ENCODE peak calls at places on chromosomes 2 and 18, in four cellular contexts. One of them, this sample, is unnamed.
A peak's percentile ranks its signal among the peaks of the same experiment; 100 is the strongest.

GRCh38 chr18:48528861-48529260 is 10.0 kb upstream of the CTIF start:
- DNase-seq in GM12878: no peak
- DNase-seq in A549: no peak
- DNase-seq in K562: no peak
- DNase-seq in this sample: no peak

GRCh38 chr2:179031731-179032408 is 18.1 kb downstream of the CCDC141 start:
- DNase-seq in K562: no peak
- DNase-seq in GM12878: peak; percentile 88
- DNase-seq in A549: no peak
- DNase-seq in this sample: peak; percentile 1

GRCh38 chr18:51921862-51922261 is 418.1 kb upstream of the DCC start:
- DNase-seq in A549: no peak
- DNase-seq in GM12878: no peak
- DNase-seq in K562: no peak
- DNase-seq in this sample: no peak

GRCh38 chr2:207505180-207505579 is 24.6 kb upstream of the CREB1 start:
- DNase-seq in GM12878: no peak
- DNase-seq in K562: no peak
- DNase-seq in A549: no peak
- DNase-seq in this sample: no peak

GRCh38 chr2:169221745-169222369 is 140.5 kb downstream of the LRP2 start:
- DNase-seq in A549: peak; percentile 5
- DNase-seq in GM12878: no peak
- DNase-seq in K562: peak; percentile 53
- DNase-seq in this sample: no peak

GRCh38 chr2:129882476-129882875 is 97.0 kb upstream of the RAB6C start:
- DNase-seq in K562: no peak
- DNase-seq in GM12878: no peak
- DNase-seq in A549: no peak
- DNase-seq in this sample: no peak

GRCh38 chr2:127139766-127140165 is 32.8 kb upstream of the BIN1 start:
- DNase-seq in GM12878: no peak
- DNase-seq in A549: no peak
- DNase-seq in K562: no peak
- DNase-seq in this sample: no peak

GRCh38 chr18:79935499-79935898 is 16.0 kb downstream of the SLC66A2 start:
- DNase-seq in A549: no peak
- DNase-seq in K562: no peak
- DNase-seq in GM12878: no peak
- DNase-seq in this sample: no peak

GRCh38 chr2:23585218-23585945 is 200.4 kb downstream of the KLHL29 start:
- DNase-seq in K562: no peak
- DNase-seq in GM12878: no peak
- DNase-seq in A549: no peak
- DNase-seq in this sample: no peak

GRCh38 chr2:174263989-174264388 is 15.7 kb upstream of the OLA1 start:
- DNase-seq in GM12878: no peak
- DNase-seq in K562: no peak
- DNase-seq in A549: peak; percentile 56
- DNase-seq in this sample: peak; percentile 83

GRCh38 chr2:188333751-188334524 is 42.3 kb downstream of the GULP1 start:
- DNase-seq in K562: no peak
- DNase-seq in A549: no peak
- DNase-seq in GM12878: no peak
- DNase-seq in this sample: peak; percentile 39

GRCh38 chr2:17646096-17646554 is 105.6 kb downstream of the VSNL1 start:
- DNase-seq in A549: peak; percentile 41
- DNase-seq in K562: peak; percentile 38
- DNase-seq in GM12878: peak; percentile 45
- DNase-seq in this sample: peak; percentile 88

GRCh38 chr2:135169900-135170753 is 118.0 kb downstream of the RAB3GAP1 start:
- DNase-seq in K562: no peak
- DNase-seq in GM12878: no peak
- DNase-seq in A549: no peak
- DNase-seq in this sample: no peak

GRCh38 chr2:67566958-67567635 is 170.0 kb downstream of the ETAA1 start:
- DNase-seq in A549: no peak
- DNase-seq in K562: no peak
- DNase-seq in GM12878: no peak
- DNase-seq in this sample: peak; percentile 50

GRCh38 chr2:205629021-205629817 is 53.1 kb upstream of the NRP2 start:
- DNase-seq in GM12878: no peak
- DNase-seq in K562: no peak
- DNase-seq in A549: no peak
- DNase-seq in this sample: no peak

GRCh38 chr2:38581193-38582147 is 21.3 kb downstream of the HNRNPLL start:
- DNase-seq in A549: no peak
- DNase-seq in GM12878: peak; percentile 23
- DNase-seq in K562: peak; percentile 29
- DNase-seq in this sample: peak; percentile 82

GRCh38 chr2:63673865-63674533 is 85.2 kb downstream of the MDH1 start:
- DNase-seq in K562: no peak
- DNase-seq in GM12878: no peak
- DNase-seq in A549: no peak
- DNase-seq in this sample: no peak

GRCh38 chr2:3602553-3603339 is 7.8 kb downstream of the COLEC11 start:
- DNase-seq in GM12878: no peak
- DNase-seq in A549: no peak
- DNase-seq in K562: no peak
- DNase-seq in this sample: no peak

GRCh38 chr2:168986544-168986943 is 44.6 kb downstream of the ABCB11 start:
- DNase-seq in A549: no peak
- DNase-seq in K562: no peak
- DNase-seq in GM12878: no peak
- DNase-seq in this sample: no peak

GRCh38 chr18:42222557-42222956 is 267.5 kb downstream of the PIK3C3 start:
- DNase-seq in GM12878: no peak
- DNase-seq in A549: no peak
- DNase-seq in K562: no peak
- DNase-seq in this sample: no peak

GRCh38 chr18:11995445-11996189 is 14.3 kb downstream of the IMPA2 start:
- DNase-seq in GM12878: no peak
- DNase-seq in K562: peak; percentile 79
- DNase-seq in A549: peak; percentile 63
- DNase-seq in this sample: peak; percentile 77

GRCh38 chr18:3590096-3590655 is 140.2 kb downstream of the TGIF1 start:
- DNase-seq in K562: no peak
- DNase-seq in GM12878: no peak
- DNase-seq in A549: no peak
- DNase-seq in this sample: no peak

GRCh38 chr2:166568409-166568808 is 74.4 kb upstream of the SCN7A start:
- DNase-seq in K562: no peak
- DNase-seq in GM12878: no peak
- DNase-seq in A549: no peak
- DNase-seq in this sample: no peak

GRCh38 chr2:181430406-181431199 is 26.6 kb upstream of the ITGA4 start:
- DNase-seq in GM12878: no peak
- DNase-seq in A549: no peak
- DNase-seq in K562: no peak
- DNase-seq in this sample: peak; percentile 2

GRCh38 chr2:148582679-148583511 is 61.7 kb upstream of the EPC2 start:
- DNase-seq in K562: no peak
- DNase-seq in A549: no peak
- DNase-seq in GM12878: no peak
- DNase-seq in this sample: peak; percentile 4

GRCh38 chr2:239700946-239701345 is 300.1 kb upstream of the HDAC4 start:
- DNase-seq in GM12878: no peak
- DNase-seq in K562: no peak
- DNase-seq in A549: no peak
- DNase-seq in this sample: no peak

GRCh38 chr2:119112770-119113488 is 45.6 kb downstream of the C1QL2 start:
- DNase-seq in K562: no peak
- DNase-seq in A549: no peak
- DNase-seq in GM12878: no peak
- DNase-seq in this sample: no peak

GRCh38 chr2:84395819-84396218 is 63.3 kb downstream of the SUCLG1 start:
- DNase-seq in K562: no peak
- DNase-seq in A549: no peak
- DNase-seq in GM12878: no peak
- DNase-seq in this sample: peak; percentile 82

GRCh38 chr2:38146917-38147307 is 71.0 kb upstream of the CYP1B1 start:
- DNase-seq in GM12878: peak; percentile 78
- DNase-seq in K562: peak; percentile 74
- DNase-seq in A549: peak; percentile 80
- DNase-seq in this sample: peak; percentile 99

GRCh38 chr2:182038579-182038978 is 52.9 kb downstream of the PPP1R1C start:
- DNase-seq in K562: no peak
- DNase-seq in A549: peak; percentile 10
- DNase-seq in GM12878: no peak
- DNase-seq in this sample: peak; percentile 80

GRCh38 chr18:12750708-12751502 is 48.1 kb downstream of the PSMG2 start:
- DNase-seq in K562: no peak
- DNase-seq in GM12878: no peak
- DNase-seq in A549: no peak
- DNase-seq in this sample: no peak

GRCh38 chr18:55406374-55407045 is 181.5 kb downstream of the TCF4 start:
- DNase-seq in A549: no peak
- DNase-seq in K562: no peak
- DNase-seq in GM12878: no peak
- DNase-seq in this sample: no peak

GRCh38 chr18:55404811-55405654 is 183.0 kb downstream of the TCF4 start:
- DNase-seq in A549: no peak
- DNase-seq in K562: no peak
- DNase-seq in GM12878: no peak
- DNase-seq in this sample: no peak

GRCh38 chr18:55405655-55406373 is 182.2 kb downstream of the TCF4 start:
- DNase-seq in A549: peak; percentile 26
- DNase-seq in GM12878: no peak
- DNase-seq in K562: peak; percentile 35
- DNase-seq in this sample: peak; percentile 95

GRCh38 chr18:55407191-55407590 is 180.8 kb downstream of the TCF4 start:
- DNase-seq in A549: no peak
- DNase-seq in K562: no peak
- DNase-seq in GM12878: no peak
- DNase-seq in this sample: no peak

DNA sequence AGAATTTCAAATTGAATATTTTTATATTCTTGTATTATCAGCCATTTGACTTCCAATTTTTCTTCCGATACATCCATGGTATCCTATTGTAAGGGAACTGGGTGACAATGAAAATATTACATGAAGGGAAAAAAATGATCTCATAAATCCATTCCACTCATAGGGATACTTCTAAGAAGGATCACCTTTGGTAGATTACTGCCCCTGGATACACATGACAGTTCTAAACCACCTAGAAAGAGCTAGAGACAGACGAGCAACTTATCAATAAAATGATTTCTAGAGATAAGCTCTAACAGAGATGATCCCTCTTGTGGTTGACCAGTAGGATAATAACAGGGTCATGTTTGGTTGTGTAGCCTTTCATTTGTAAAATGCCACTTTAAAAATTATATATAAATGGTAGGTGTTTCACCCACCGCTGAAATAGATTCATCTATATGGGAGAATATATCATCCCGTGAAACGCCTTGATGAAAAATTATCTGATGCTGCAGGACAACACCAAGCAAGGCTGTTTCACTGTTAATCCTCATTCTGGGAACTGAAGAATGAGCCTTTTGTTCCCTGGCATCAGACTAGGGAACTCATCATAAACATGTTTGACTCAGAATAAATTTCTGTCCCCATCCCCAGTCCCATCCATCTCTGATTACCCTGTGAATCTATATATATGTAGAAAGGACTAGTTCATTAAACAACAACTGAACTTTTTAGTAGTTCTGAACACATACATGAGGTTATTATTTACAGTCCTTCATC is 180.0 kb downstream of the TCF4 start:
- DNase-seq in GM12878: no peak
- DNase-seq in A549: no peak
- DNase-seq in K562: no peak
- DNase-seq in this sample: no peak
- TF ChIP-seq POLR2A in GM12878: no peak
- TF ChIP-seq POLR2A in A549: no peak
- TF ChIP-seq POLR2A in K562: no peak
- TF ChIP-seq POLR2A in this sample: no peak

GRCh38 chr2:236962816-236963215 is 122.9 kb upstream of the COPS8 start:
- DNase-seq in GM12878: no peak
- DNase-seq in A549: no peak
- DNase-seq in K562: no peak
- DNase-seq in this sample: no peak
- TF ChIP-seq RCOR1 in GM12878: no peak
- TF ChIP-seq RCOR1 in A549: no peak
- TF ChIP-seq RCOR1 in K562: no peak
- TF ChIP-seq RCOR1 in this sample: no peak

DNA sequence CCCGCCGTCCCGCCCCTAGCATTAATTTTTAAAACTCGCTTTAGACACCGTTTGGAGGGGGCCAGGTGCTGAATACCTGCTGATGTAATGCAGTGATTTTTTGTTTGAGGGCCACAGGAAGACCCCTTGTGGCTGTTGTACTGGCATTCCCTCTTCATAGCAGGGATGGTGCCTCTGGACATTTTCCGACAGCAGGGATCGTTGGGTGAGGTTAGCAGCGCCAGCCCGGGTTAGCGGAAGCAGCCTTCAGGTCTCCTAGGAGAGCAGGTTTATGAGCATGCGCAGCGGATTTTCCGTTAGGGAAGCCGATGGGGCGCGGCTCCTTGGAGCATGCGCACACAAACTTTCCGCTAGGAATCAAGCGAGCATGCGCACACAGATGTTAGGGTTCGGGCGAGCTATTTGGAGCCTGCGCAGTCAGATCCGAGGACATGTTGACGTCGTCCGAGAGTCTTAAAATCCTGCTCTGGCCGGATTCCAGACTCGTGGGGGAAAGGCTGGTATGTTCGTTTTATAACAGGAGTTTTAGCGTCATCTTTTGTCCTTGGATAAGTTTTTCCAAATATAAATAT is 17.2 kb upstream of the C2orf74 start:
- DNase-seq in GM12878: peak; percentile 99
- DNase-seq in A549: peak; percentile 99
- DNase-seq in K562: no peak
- DNase-seq in this sample: peak; percentile 97
- TF ChIP-seq POLR2A in GM12878: peak; percentile 85
- TF ChIP-seq POLR2A in A549: peak; percentile 87
- TF ChIP-seq POLR2A in K562: no peak
- TF ChIP-seq POLR2A in this sample: peak; percentile 40

GRCh38 chr2:212644195-212644837 is 105.7 kb upstream of the ERBB4 start:
- DNase-seq in K562: no peak
- DNase-seq in A549: no peak
- DNase-seq in GM12878: no peak
- DNase-seq in this sample: no peak

GRCh38 chr2:212638694-212639093 is 100.1 kb upstream of the ERBB4 start:
- DNase-seq in K562: no peak
- DNase-seq in A549: no peak
- DNase-seq in GM12878: no peak
- DNase-seq in this sample: no peak

DNA sequence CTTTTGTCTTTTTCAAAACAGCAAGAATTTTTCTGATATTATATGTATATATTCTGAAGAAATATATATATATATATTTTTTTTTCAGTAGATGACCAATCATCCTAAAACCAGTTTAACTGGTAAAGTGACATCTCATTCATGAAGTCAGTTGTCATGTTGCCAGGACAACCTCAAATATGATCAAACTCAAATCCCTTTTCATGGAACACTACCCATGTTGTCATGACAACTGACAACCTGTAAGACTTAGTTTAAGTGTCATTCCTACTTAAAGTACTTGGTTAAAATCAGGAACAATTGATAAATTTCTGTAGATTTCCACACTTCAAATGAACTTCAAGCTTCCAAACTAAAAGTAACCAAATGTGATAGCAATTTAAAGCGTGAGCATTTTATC is 101.8 kb upstream of the ERBB4 start:
- DNase-seq in GM12878: no peak
- DNase-seq in K562: no peak
- DNase-seq in A549: no peak
- DNase-seq in this sample: no peak
- TF ChIP-seq RCOR1 in GM12878: no peak
- TF ChIP-seq RCOR1 in K562: no peak
- TF ChIP-seq RCOR1 in A549: no peak
- TF ChIP-seq RCOR1 in this sample: no peak